ENCODE peak calls at places on chromosomes 2 and 18, in seven cellular contexts. G is AG20443, P is HuH-7, Z is kidney tubule cell, R is EL, Y is colonic mucosa, N is HCEC 1CT. V is an unnamed sample.

GRCh38 chr2:136209540-136210264 is 91.8 kb upstream of the CXCR4 start:
- DNase-seq in G (no peak), P (no peak), Z (no peak), R (no peak), Y (no peak), N (no peak), V (no peak)

GRCh38 chr2:187962538-187962937 is 329.1 kb upstream of the GULP1 start:
- DNase-seq in G (no peak), P (no peak), Z (no peak), R (no peak), Y (no peak), N (no peak), V (no peak)

GRCh38 chr2:10084567-10084910 is 4.3 kb upstream of the CYS1 start:
- DNase-seq in G (no peak), P (no peak), Z (peak), R (no peak), Y (no peak), N (no peak), V (no peak)

GRCh38 chr18:23994361-23994902 is 20.1 kb upstream of the TTC39C start:
- DNase-seq in G (peak), P (no peak), Z (peak), R (peak), Y (peak), N (peak), V (peak)

GRCh38 chr2:127826047-127826446 is 15.1 kb upstream of the WDR33 start:
- DNase-seq in G (no peak), P (no peak), Z (peak), R (peak), Y (no peak), N (no peak), V (no peak)

GRCh38 chr18:36887055-36887570 is 58.2 kb downstream of the KIAA1328 start:
- DNase-seq in G (no peak), P (no peak), Z (no peak), R (no peak), Y (no peak), N (no peak), V (no peak)

GRCh38 chr2:111050701-111051376 is 69.9 kb upstream of the BCL2L11 start:
- DNase-seq in G (peak), P (no peak), Z (no peak), R (no peak), Y (peak), N (no peak), V (no peak)

GRCh38 chr2:219469186-219469724 is 29.4 kb upstream of the GMPPA start:
- DNase-seq in G (peak), P (no peak), Z (peak), R (peak), Y (no peak), N (peak), V (no peak)

GRCh38 chr2:8583400-8584173 is 98.3 kb upstream of the ID2 start:
- DNase-seq in G (no peak), P (no peak), Z (peak), R (no peak), Y (peak), N (no peak), V (peak)

GRCh38 chr2:22991844-22992243 is 393.1 kb upstream of the KLHL29 start:
- DNase-seq in G (no peak), P (no peak), Z (peak), R (no peak), Y (no peak), N (no peak), V (no peak)

GRCh38 chr2:189549440-189549832 is 31.1 kb downstream of the SLC40A1 start:
- DNase-seq in G (peak), P (no peak), Z (no peak), R (no peak), Y (no peak), N (no peak), V (no peak)

GRCh38 chr2:63186331-63186730 is 135.7 kb downstream of the OTX1 start:
- DNase-seq in G (no peak), P (no peak), Z (no peak), R (peak), Y (no peak), N (no peak), V (no peak)

GRCh38 chr2:74014813-74015212 is 30.1 kb downstream of the TET3 start:
- DNase-seq in G (no peak), P (no peak), Z (no peak), R (no peak), Y (no peak), N (no peak), V (no peak)

GRCh38 chr2:237600205-237600846 is 9.8 kb upstream of the RAB17 start:
- DNase-seq in G (peak), P (no peak), Z (peak), R (peak), Y (no peak), N (peak), V (peak)

GRCh38 chr2:124267821-124268220 is 242.7 kb downstream of the CNTNAP5 start:
- DNase-seq in G (no peak), P (no peak), Z (no peak), R (no peak), Y (no peak), N (no peak), V (peak)

GRCh38 chr2:64989982-64990614 is 899 bp downstream of the SLC1A4 start:
- DNase-seq in G (peak), P (no peak), Z (no peak), R (peak), Y (peak), N (no peak), V (no peak)

GRCh38 chr18:72866901-72867701 is 686 bp downstream of the NETO1 start:
- DNase-seq in G (peak), P (no peak), Z (no peak), R (no peak), Y (no peak), N (no peak), V (no peak)

GRCh38 chr2:37771600-37772088 is 100.2 kb upstream of the CDC42EP3 start:
- DNase-seq in G (peak), P (no peak), Z (no peak), R (peak), Y (no peak), N (peak), V (no peak)

GRCh38 chr2:240813231-240813921 is 6.6 kb downstream of the KIF1A start:
- DNase-seq in G (no peak), P (no peak), Z (no peak), R (no peak), Y (no peak), N (no peak), V (no peak)

GRCh38 chr18:22465859-22466602 is 48.3 kb upstream of the CTAGE1 start:
- DNase-seq in G (peak), P (no peak), Z (peak), R (peak), Y (no peak), N (peak), V (peak)